ENCODE peak calls at places on chromosomes 11 and 22, in six cellular contexts. Q is AG09319; K is naive thymus-derived CD8-positive, alpha-beta T cell; P is SW 1271; U is NCI-H510A treated with DMSO at 0.1 percent for 48 hours; C is globus pallidus. S is an unnamed sample.

GRCh38 chr11:46948378-46949131 is 12.0 kb downstream of the CSTPP1 start:
- DNase-seq in Q (peak), K (no peak), P (no peak), U (no peak), C (no peak), S (peak)

GRCh38 chr11:91761406-91762027 is 463.1 kb upstream of the FAT3 start:
- DNase-seq in Q (no peak), K (no peak), P (no peak), U (no peak), C (no peak), S (no peak)

GRCh38 chr11:65920035-65920802 is 993 bp downstream of the DRAP1 start:
- DNase-seq in Q (no peak), K (no peak), P (no peak), U (no peak), C (no peak), S (no peak)

GRCh38 chr11:74871037-74871436 is 77.9 kb downstream of the XRRA1 start:
- DNase-seq in Q (no peak), K (no peak), P (no peak), U (no peak), C (no peak), S (no peak)

GRCh38 chr22:50683994-50684371 is 11.4 kb downstream of the SHANK3 start:
- DNase-seq in Q (no peak), K (no peak), P (no peak), U (no peak), C (no peak), S (no peak)

GRCh38 chr11:121449626-121450025 is 2.5 kb upstream of the SORL1 start:
- DNase-seq in Q (no peak), K (no peak), P (no peak), U (no peak), C (no peak), S (no peak)

GRCh38 chr11:20125927-20126326 is 34.3 kb downstream of the DBX1 start:
- DNase-seq in Q (no peak), K (no peak), P (no peak), U (no peak), C (no peak), S (peak)

GRCh38 chr11:71311176-71311925 is 59.0 kb upstream of the SHANK2 start:
- DNase-seq in Q (no peak), K (no peak), P (no peak), U (no peak), C (no peak), S (no peak)

GRCh38 chr22:25373961-25374360 is 154.5 kb downstream of the CRYBB2 start:
- DNase-seq in Q (no peak), K (no peak), P (no peak), U (no peak), C (no peak), S (no peak)

GRCh38 chr11:75337195-75337654 is 14.2 kb downstream of the ARRB1 start:
- DNase-seq in Q (no peak), K (no peak), P (no peak), U (no peak), C (no peak), S (peak)

GRCh38 chr11:121071456-121072236 is 29.4 kb upstream of the TECTA start:
- DNase-seq in Q (no peak), K (no peak), P (no peak), U (no peak), C (peak), S (no peak)

GRCh38 chr22:37260939-37261338 is 16.9 kb upstream of the RAC2 start:
- DNase-seq in Q (no peak), K (no peak), P (no peak), U (peak), C (no peak), S (peak)

GRCh38 chr11:125923012-125923579 is 18.8 kb downstream of the DDX25 start:
- DNase-seq in Q (peak), K (peak), P (peak), U (peak), C (peak), S (peak)

GRCh38 chr11:67248653-67249052 is 17.6 kb upstream of the GRK2 start:
- DNase-seq in Q (no peak), K (no peak), P (no peak), U (no peak), C (no peak), S (no peak)

GRCh38 chr22:37138879-37139561 is 10.7 kb downstream of the IL2RB start:
- DNase-seq in Q (no peak), K (no peak), P (no peak), U (no peak), C (no peak), S (no peak)

GRCh38 chr11:12802418-12803085 is 128.3 kb downstream of the TEAD1 start:
- DNase-seq in Q (no peak), K (no peak), P (no peak), U (peak), C (no peak), S (peak)

GRCh38 chr11:76664578-76665061 is 5.9 kb downstream of the LRRC32 start:
- DNase-seq in Q (no peak), K (no peak), P (no peak), U (no peak), C (no peak), S (no peak)

GRCh38 chr11:121762820-121763219 is 310.1 kb upstream of the SORL1-AS1 start:
- DNase-seq in Q (no peak), K (no peak), P (no peak), U (no peak), C (no peak), S (no peak)

GRCh38 chr11:31218847-31219246 is 150.7 kb downstream of the DCDC1 start:
- DNase-seq in Q (no peak), K (no peak), P (no peak), U (no peak), C (no peak), S (no peak)

GRCh38 chr22:39364646-39365405 is 15.0 kb downstream of the SYNGR1 start:
- DNase-seq in Q (no peak), K (no peak), P (no peak), U (no peak), C (no peak), S (peak)

GRCh38 chr11:57484141-57484710 is 23.9 kb downstream of the RTN4RL2 start:
- DNase-seq in Q (no peak), K (no peak), P (no peak), U (no peak), C (no peak), S (no peak)

GRCh38 chr11:72009156-72009555 is 10.4 kb downstream of the IL18BP start:
- DNase-seq in Q (no peak), K (no peak), P (no peak), U (no peak), C (no peak), S (no peak)

GRCh38 chr11:120336641-120337132 is 474 bp downstream of the ARHGEF12 start:
- DNase-seq in Q (no peak), K (no peak), P (no peak), U (peak), C (no peak), S (no peak)

GRCh38 chr22:27463121-27463520 is 338.4 kb downstream of the MN1 start:
- DNase-seq in Q (no peak), K (no peak), P (no peak), U (no peak), C (no peak), S (no peak)

GRCh38 chr22:45344339-45344738 is 34.6 kb downstream of the FAM118A start:
- DNase-seq in Q (no peak), K (no peak), P (no peak), U (no peak), C (no peak), S (no peak)

GRCh38 chr22:19504900-19505734 is 19.1 kb downstream of the CLDN5 start:
- DNase-seq in Q (no peak), K (no peak), P (no peak), U (no peak), C (no peak), S (no peak)